ENCODE peak calls at places on chromosomes 4 and X, in eight cellular contexts. W is mammary epithelial cell, J is upper lobe of right lung, C is Caco-2, Y is body of pancreas, O is foreskin fibroblast, G is astrocyte, M is nephron progenitor cell. Q is an unnamed sample.

GRCh38 chr4:140152760-140153418 is 1.1 kb downstream of the MAML3 start:
- DNase-seq in W (peak; percentile 42), J (peak; percentile 84), C (peak; percentile 52), Y (peak; percentile 74), O (peak; percentile 42), G (peak; percentile 30), M (peak; percentile 64), Q (peak; percentile 50)

GRCh38 chr4:139898293-139898692 is 232.7 kb downstream of the MGST2 start:
- DNase-seq in W (no peak), J (no peak), C (no peak), Y (no peak), O (no peak), G (no peak), M (no peak), Q (no peak)

GRCh38 chr4:76430519-76431388 is 4.3 kb upstream of the SHROOM3 start:
- DNase-seq in W (peak; percentile 23), J (no peak), C (peak; percentile 44), Y (no peak), O (peak; percentile 27), G (peak; percentile 34), M (peak; percentile 15), Q (no peak)

GRCh38 chr4:73730854-73731253 is 9.5 kb upstream of the CXCL8 start:
- DNase-seq in W (no peak), J (no peak), C (no peak), Y (no peak), O (no peak), G (no peak), M (no peak), Q (no peak)

GRCh38 chr4:130608121-130608520 is 1512.2 kb downstream of the C4orf33 start:
- DNase-seq in W (no peak), J (no peak), C (no peak), Y (no peak), O (no peak), G (no peak), M (no peak), Q (no peak)

GRCh38 chr4:120043828-120044227 is 22.8 kb downstream of the MAD2L1 start:
- DNase-seq in W (no peak), J (no peak), C (no peak), Y (no peak), O (no peak), G (no peak), M (no peak), Q (no peak)

GRCh38 chr4:26823583-26823982 is 37.1 kb upstream of the STIM2 start:
- DNase-seq in W (no peak), J (no peak), C (no peak), Y (no peak), O (no peak), G (no peak), M (no peak), Q (no peak)

GRCh38 chr4:48944252-48944651 is 37.7 kb upstream of the OCIAD2 start:
- DNase-seq in W (peak; percentile 98), J (no peak), C (no peak), Y (no peak), O (no peak), G (peak; percentile 55), M (no peak), Q (no peak)

GRCh38 chr4:81490761-81491160 is 19.1 kb upstream of the RASGEF1B start:
- DNase-seq in W (no peak), J (no peak), C (no peak), Y (no peak), O (no peak), G (no peak), M (no peak), Q (no peak)

GRCh38 chrX:150543230-150544155 is 24.9 kb upstream of the MTM1 start:
- DNase-seq in W (no peak), J (no peak), C (no peak), Y (no peak), O (no peak), G (no peak), M (no peak), Q (no peak)

GRCh38 chr4:94420356-94420755 is 31.4 kb upstream of the PDLIM5 start:
- DNase-seq in W (no peak), J (no peak), C (no peak), Y (no peak), O (no peak), G (no peak), M (no peak), Q (no peak)

GRCh38 chr4:101191302-101192098 is 155.8 kb downstream of the PPP3CA start:
- DNase-seq in W (no peak), J (peak; percentile 62), C (no peak), Y (peak; percentile 75), O (peak; percentile 70), G (peak; percentile 93), M (no peak), Q (no peak)

GRCh38 chr4:119138046-119138445 is 2.4 kb downstream of the MYOZ2 start:
- DNase-seq in W (no peak), J (no peak), C (peak; percentile 33), Y (no peak), O (peak; percentile 16), G (peak; percentile 51), M (no peak), Q (no peak)

GRCh38 chr4:15575951-15576350 is 79.2 kb downstream of the FBXL5 start:
- DNase-seq in W (no peak), J (no peak), C (peak; percentile 10), Y (no peak), O (no peak), G (peak; percentile 23), M (no peak), Q (no peak)

GRCh38 chr4:151698213-151698612 is 62.6 kb downstream of the GATB start:
- DNase-seq in W (no peak), J (no peak), C (no peak), Y (no peak), O (no peak), G (no peak), M (no peak), Q (no peak)

GRCh38 chrX:10649286-10649685 is 28.9 kb upstream of the MID1 start:
- DNase-seq in W (no peak), J (no peak), C (no peak), Y (no peak), O (peak; percentile 36), G (no peak), M (no peak), Q (no peak)

GRCh38 chrX:151773434-151773833 is 38.9 kb downstream of the CNGA2 start:
- DNase-seq in W (no peak), J (no peak), C (no peak), Y (no peak), O (no peak), G (no peak), M (no peak), Q (no peak)

GRCh38 chrX:3712080-3712869 is 1.2 kb downstream of the PRKX start:
- DNase-seq in W (peak; percentile 32), J (no peak), C (no peak), Y (no peak), O (no peak), G (peak; percentile 33), M (peak; percentile 38), Q (peak; percentile 18)

GRCh38 chr4:174069848-174070330 is 213.6 kb downstream of the FBXO8 start:
- DNase-seq in W (no peak), J (no peak), C (no peak), Y (no peak), O (no peak), G (no peak), M (no peak), Q (no peak)

GRCh38 chr4:130542953-130543352 is 1447.0 kb downstream of the C4orf33 start:
- DNase-seq in W (no peak), J (no peak), C (no peak), Y (no peak), O (no peak), G (no peak), M (no peak), Q (no peak)

GRCh38 chr4:81981218-81981617 is 392.6 kb downstream of the HNRNPD start:
- DNase-seq in W (no peak), J (no peak), C (no peak), Y (no peak), O (no peak), G (no peak), M (no peak), Q (no peak)

GRCh38 chr4:186949847-186950246 is 226.2 kb upstream of the FAT1 start:
- DNase-seq in W (no peak), J (no peak), C (no peak), Y (peak; percentile 47), O (no peak), G (no peak), M (no peak), Q (no peak)

GRCh38 chr4:186952709-186953108 is 229.1 kb upstream of the FAT1 start:
- DNase-seq in W (no peak), J (no peak), C (no peak), Y (no peak), O (no peak), G (no peak), M (no peak), Q (no peak)

GRCh38 chr4:186946682-186947294 is 223.1 kb upstream of the FAT1 start:
- DNase-seq in W (no peak), J (no peak), C (peak; percentile 72), Y (peak; percentile 80), O (no peak), G (peak; percentile 21), M (peak; percentile 47), Q (peak; percentile 21)

GRCh38 chr4:186946140-186946539 is 222.5 kb upstream of the FAT1 start:
- DNase-seq in W (no peak), J (no peak), C (no peak), Y (peak; percentile 73), O (no peak), G (no peak), M (no peak), Q (no peak)

GRCh38 chr4:186948361-186949291 is 225.0 kb upstream of the FAT1 start:
- DNase-seq in W (no peak), J (no peak), C (peak; percentile 42), Y (peak; percentile 66), O (peak; percentile 33), G (peak; percentile 75), M (peak; percentile 61), Q (no peak)
- TF ChIP-seq CTCF in W (peak; percentile 26), J (peak; percentile 27), C (peak; percentile 26), Y (no peak), O (peak; percentile 50), G (peak; percentile 52), M (peak; percentile 68), Q (peak; percentile 54)

DNA sequence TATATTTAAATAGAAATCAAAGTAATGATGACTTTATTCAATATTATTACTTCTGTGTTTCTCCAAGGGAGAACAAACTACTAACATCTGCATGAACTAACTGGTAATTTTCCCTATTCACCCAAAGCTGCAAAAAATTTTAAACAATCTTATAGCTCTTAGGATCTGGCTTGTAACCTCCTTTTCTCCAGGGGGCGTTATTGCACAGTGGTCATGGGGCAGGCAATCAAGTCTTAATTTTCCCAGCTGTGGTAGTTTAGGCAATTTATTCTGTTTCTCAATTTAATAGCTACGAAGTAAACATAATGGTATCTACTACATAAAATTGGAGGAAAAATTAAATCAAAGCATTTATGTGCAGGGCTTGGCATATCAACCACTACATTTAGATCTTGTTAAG is 137.5 kb upstream of the GUCY1A1 start:
- DNase-seq in W (no peak), J (no peak), C (peak; percentile 12), Y (no peak), O (peak; percentile 12), G (no peak), M (no peak), Q (no peak)
- TF ChIP-seq CTCF in W (peak; percentile 34), J (peak; percentile 37), C (no peak), Y (no peak), O (peak; percentile 39), G (peak; percentile 3), M (peak; percentile 21), Q (peak; percentile 9)

GRCh38 chr4:32876546-32876945 is 2156.4 kb downstream of the PCDH7 start:
- DNase-seq in W (no peak), J (no peak), C (no peak), Y (no peak), O (no peak), G (no peak), M (no peak), Q (no peak)
- TF ChIP-seq CTCF in W (no peak), J (no peak), C (no peak), Y (no peak), O (no peak), G (no peak), M (no peak), Q (no peak)

GRCh38 chr4:53441564-53441963 is 64.1 kb downstream of the FIP1L1 start:
- DNase-seq in W (no peak), J (no peak), C (no peak), Y (no peak), O (no peak), G (no peak), M (no peak), Q (no peak)
- TF ChIP-seq CTCF in W (no peak), J (no peak), C (no peak), Y (no peak), O (no peak), G (no peak), M (no peak), Q (no peak)

Q was measured in progenitor cell of endocrine pancreas.